ENCODE peak calls at places on chromosomes 2 and 18, in six cellular contexts. C is fibroblast of lung, L is endothelial cell of umbilical vein, B is tibial artery, S is IMR-90, X is heart right ventricle. V is an unnamed sample.

GRCh38 chr2:169752752-169753151 is 19.1 kb downstream of the KLHL23 start:
- DNase-seq in L (no peak), C (no peak), B (no peak), S (no peak), X (no peak), V (no peak)

GRCh38 chr18:54140641-54141040 is 83.8 kb downstream of the MBD2 start:
- DNase-seq in L (no peak), X (no peak), B (no peak), S (peak), C (peak), V (no peak)

GRCh38 chr2:41947701-41948396 is 100.0 kb upstream of the PKDCC start:
- DNase-seq in C (no peak), S (no peak), X (peak), B (no peak), L (no peak), V (no peak)

GRCh38 chr2:187429989-187430388 is 18.1 kb downstream of the CALCRL start:
- DNase-seq in L (peak), S (peak), B (no peak), C (peak), X (no peak), V (no peak)

GRCh38 chr2:197108758-197109157 is 182.3 kb upstream of the PGAP1 start:
- DNase-seq in B (peak), S (peak), L (no peak), C (peak), X (peak), V (peak)

GRCh38 chr2:237132799-237133198 is 47.1 kb downstream of the COPS8 start:
- DNase-seq in B (no peak), L (no peak), S (no peak), X (no peak), C (no peak), V (no peak)

GRCh38 chr2:220373878-220374277 is 746.4 kb downstream of the SLC4A3 start:
- DNase-seq in X (no peak), B (no peak), C (peak), L (no peak), S (peak), V (no peak)

GRCh38 chr2:30686669-30687068 is 120.6 kb downstream of the CAPN13 start:
- DNase-seq in L (no peak), B (no peak), S (no peak), C (no peak), X (no peak), V (no peak)

GRCh38 chr2:20806286-20806685 is 16.6 kb downstream of the LDAH start:
- DNase-seq in B (no peak), S (no peak), X (no peak), L (no peak), C (no peak), V (no peak)

GRCh38 chr2:213246665-213247281 is 37.5 kb upstream of the SPAG16 start:
- DNase-seq in X (no peak), B (no peak), C (peak), S (peak), L (peak), V (no peak)

GRCh38 chr2:79832540-79833234 is 319.8 kb downstream of the CTNNA2 start:
- DNase-seq in L (no peak), S (no peak), C (no peak), B (no peak), X (no peak), V (no peak)

GRCh38 chr18:76454429-76454828 is 40.6 kb downstream of the ZNF516 start:
- DNase-seq in C (peak), B (no peak), S (peak), X (no peak), L (no peak), V (no peak)
- H3K27ac ChIP-seq in C (no peak), B (no peak), S (no peak), X (no peak), L (no peak), V (peak)

GRCh38 chr2:43348904-43349725 is 122.7 kb upstream of the ZFP36L2 start:
- DNase-seq in B (no peak), X (no peak), S (peak), C (peak), L (no peak), V (peak)

GRCh38 chr2:43346619-43347018 is 120.2 kb upstream of the ZFP36L2 start:
- DNase-seq in B (no peak), L (no peak), X (no peak), S (no peak), C (no peak), V (no peak)

GRCh38 chr2:43345872-43346271 is 119.5 kb upstream of the ZFP36L2 start:
- DNase-seq in L (no peak), B (no peak), S (no peak), X (no peak), C (no peak), V (no peak)

GRCh38 chr2:43349944-43350343 is 123.5 kb upstream of the ZFP36L2 start:
- DNase-seq in B (no peak), C (peak), S (peak), X (no peak), L (no peak), V (no peak)

DNA sequence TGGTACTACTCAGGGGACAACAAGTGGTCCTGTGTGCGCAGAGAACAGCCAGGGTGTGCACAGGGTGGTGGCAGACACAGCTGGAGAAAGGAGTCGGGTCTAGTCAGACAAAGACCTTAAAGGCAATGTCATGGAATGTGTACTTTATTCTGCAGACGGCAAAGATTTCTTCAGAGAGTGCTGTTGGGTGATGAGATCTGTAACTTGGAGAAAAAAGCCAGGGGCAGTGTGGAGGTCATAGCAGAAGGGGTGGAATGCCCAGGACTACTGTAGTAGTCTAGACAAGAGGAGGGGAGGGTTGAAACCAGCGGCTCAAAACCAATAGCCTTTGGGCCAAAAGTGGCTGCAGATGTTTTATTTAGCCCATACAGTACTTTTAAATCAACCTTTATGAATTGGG is 121.3 kb upstream of the ZFP36L2 start:
- DNase-seq in S (no peak), L (no peak), X (no peak), C (no peak), B (no peak), V (no peak)
- H3K27ac ChIP-seq in S (peak), L (no peak), X (peak), C (no peak), B (peak), V (peak)

DNA sequence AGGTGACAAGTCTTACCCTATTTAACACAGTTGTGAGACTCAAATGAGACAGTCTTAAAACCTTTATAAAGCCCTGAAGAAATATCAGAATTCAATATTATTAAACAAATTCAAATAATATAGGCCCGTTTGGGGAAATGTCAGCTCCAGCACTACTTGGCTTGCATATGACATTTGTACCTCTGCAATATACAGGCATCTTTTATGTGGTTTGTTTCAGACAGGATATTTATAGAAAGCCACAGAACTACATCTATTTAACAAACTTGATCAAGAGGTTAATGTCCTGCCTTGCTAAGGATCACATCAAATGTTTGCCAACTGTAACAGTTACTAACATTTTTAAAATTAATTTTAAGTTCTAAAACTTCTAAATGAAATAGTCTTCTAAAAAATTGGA is 3.2 kb upstream of the MREG start:
- DNase-seq in X (no peak), L (no peak), C (no peak), S (no peak), B (no peak), V (no peak)
- H3K27ac ChIP-seq in X (no peak), L (no peak), C (no peak), S (no peak), B (no peak), V (no peak)

GRCh38 chr2:40177366-40177765 is 274.5 kb downstream of the SLC8A1 start:
- DNase-seq in C (no peak), S (no peak), B (no peak), X (no peak), L (no peak), V (no peak)

GRCh38 chr2:40179801-40180200 is 272.1 kb downstream of the SLC8A1 start:
- DNase-seq in X (no peak), B (no peak), C (no peak), L (no peak), S (no peak), V (no peak)

GRCh38 chr2:40181855-40182254 is 270.0 kb downstream of the SLC8A1 start:
- DNase-seq in B (no peak), C (no peak), L (no peak), S (no peak), X (no peak), V (no peak)

GRCh38 chr2:40178971-40179370 is 272.9 kb downstream of the SLC8A1 start:
- DNase-seq in B (no peak), S (peak), C (no peak), X (no peak), L (no peak), V (no peak)

GRCh38 chr2:40178171-40178778 is 273.6 kb downstream of the SLC8A1 start:
- DNase-seq in B (no peak), X (no peak), S (no peak), L (no peak), C (no peak), V (no peak)
- H3K27ac ChIP-seq in B (no peak), X (no peak), S (no peak), L (no peak), C (no peak), V (no peak)

GRCh38 chr2:86489542-86489941 is 48.4 kb downstream of the KDM3A start:
- DNase-seq in L (no peak), C (no peak), S (no peak), X (no peak), B (no peak), V (no peak)
- H3K27ac ChIP-seq in L (no peak), C (no peak), S (no peak), X (peak), B (no peak), V (peak)

GRCh38 chr2:46157072-46157965 is 139.9 kb upstream of the EPAS1 start:
- DNase-seq in B (peak), C (no peak), S (no peak), X (peak), L (no peak), V (no peak)
- H3K27ac ChIP-seq in B (peak), C (no peak), S (no peak), X (peak), L (no peak), V (no peak)